ENCODE peak calls at places on chromosome 15, in eight cellular contexts. O is left ventricle myocardium inferior, M is ovary, A is fibroblast of pulmonary artery, I is mesendoderm, J is GM23248, W is NB4, K is astrocyte of the spinal cord. T is an unnamed sample.

GRCh38 chr15:42650208-42651066 is 75.0 kb downstream of the STARD9 start:
- DNase-seq in O (peak; percentile 28), M (peak; percentile 62), A (peak; percentile 90), I (peak; percentile 73), J (peak; percentile 97), W (peak; percentile 80), K (peak; percentile 83), T (peak; percentile 55)

GRCh38 chr15:66252411-66253295 is 897 bp downstream of the MEGF11 start:
- DNase-seq in O (peak; percentile 48), M (peak; percentile 64), A (peak; percentile 42), I (peak; percentile 63), J (peak; percentile 76), W (peak; percentile 62), K (peak; percentile 37), T (no peak)

GRCh38 chr15:41115088-41115651 is 910 bp downstream of the INO80 start:
- DNase-seq in O (no peak), M (no peak), A (peak; percentile 34), I (peak; percentile 97), J (peak; percentile 61), W (peak; percentile 65), K (peak; percentile 64), T (no peak)

GRCh38 chr15:66766282-66767228 is 64.5 kb downstream of the SMAD6 start:
- DNase-seq in O (no peak), M (no peak), A (peak; percentile 31), I (no peak), J (peak; percentile 94), W (no peak), K (peak; percentile 56), T (no peak)

GRCh38 chr15:86877171-86877631 is 797.5 kb downstream of the AGBL1 start:
- DNase-seq in O (no peak), M (no peak), A (no peak), I (peak; percentile 54), J (no peak), W (no peak), K (no peak), T (no peak)

GRCh38 chr15:74790080-74790916 is 8.4 kb downstream of the CSK start:
- DNase-seq in O (peak; percentile 82), M (peak; percentile 85), A (peak; percentile 69), I (no peak), J (peak; percentile 78), W (peak; percentile 94), K (peak; percentile 95), T (no peak)

GRCh38 chr15:79455361-79455760 is 23.2 kb downstream of the MINAR1 start:
- DNase-seq in O (no peak), M (no peak), A (no peak), I (no peak), J (peak; percentile 15), W (no peak), K (no peak), T (no peak)

GRCh38 chr15:80404719-80405553 is 754 bp downstream of the ARNT2 start:
- DNase-seq in O (no peak), M (peak; percentile 60), A (no peak), I (peak; percentile 50), J (no peak), W (no peak), K (peak; percentile 4), T (no peak)

GRCh38 chr15:53978248-53978906 is at the start of gene UNC13C:
- DNase-seq in O (peak; percentile 14), M (peak; percentile 45), A (no peak), I (peak; percentile 73), J (peak; percentile 3), W (no peak), K (no peak), T (no peak)

GRCh38 chr15:78405336-78405924 is 32.6 kb upstream of the IREB2 start:
- DNase-seq in O (no peak), M (no peak), A (no peak), I (peak; percentile 40), J (no peak), W (no peak), K (no peak), T (no peak)

GRCh38 chr15:60399931-60400330 is 2.1 kb upstream of the ANXA2 start:
- DNase-seq in O (no peak), M (no peak), A (peak; percentile 66), I (no peak), J (peak; percentile 82), W (no peak), K (peak; percentile 71), T (no peak)

GRCh38 chr15:60397772-60398445 is at the start of gene ANXA2:
- DNase-seq in O (peak; percentile 87), M (peak; percentile 86), A (peak; percentile 87), I (peak; percentile 91), J (peak; percentile 97), W (peak; percentile 93), K (peak; percentile 94), T (no peak)

GRCh38 chr15:60400957-60401356 is 3.2 kb upstream of the ANXA2 start:
- DNase-seq in O (no peak), M (no peak), A (no peak), I (peak; percentile 60), J (peak; percentile 61), W (no peak), K (no peak), T (no peak)

GRCh38 chr15:60396964-60397771 is 618 bp downstream of the ANXA2 start:
- DNase-seq in O (peak; percentile 79), M (peak; percentile 53), A (peak; percentile 61), I (peak; percentile 86), J (peak; percentile 95), W (peak; percentile 72), K (peak; percentile 79), T (no peak)

DNA sequence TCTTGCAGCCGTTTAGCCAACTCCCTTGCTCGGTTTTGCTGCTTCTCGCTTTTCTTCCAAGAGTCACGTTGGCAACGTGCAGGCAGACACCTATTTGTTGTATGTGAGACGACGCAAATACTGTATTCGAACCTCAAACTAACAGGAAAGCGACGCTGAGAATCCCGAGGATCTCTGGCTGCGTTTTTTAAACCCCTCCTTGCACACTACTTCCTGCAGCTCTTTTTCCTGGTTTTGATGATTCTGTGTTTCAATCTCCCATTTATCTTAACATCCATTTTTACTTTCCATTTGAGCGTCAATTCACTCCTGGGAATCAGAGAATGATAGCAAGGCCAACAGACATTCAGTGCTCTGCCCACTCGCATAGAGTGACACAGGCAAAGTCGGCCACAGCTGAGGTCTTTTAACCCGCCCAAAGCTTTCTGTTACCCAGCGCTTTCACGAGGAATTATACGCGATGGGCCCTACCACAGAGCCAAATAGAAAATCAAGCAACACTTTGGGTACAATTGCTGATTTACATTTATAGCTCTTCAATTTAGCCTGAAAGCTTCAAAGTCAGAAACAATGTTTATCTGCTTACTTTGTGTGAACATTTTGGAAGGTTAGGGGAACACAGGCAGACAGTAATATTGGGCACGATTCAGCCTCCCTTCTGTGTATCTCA is 1.6 kb upstream of the ANXA2 start:
- DNase-seq in O (no peak), M (no peak), A (no peak), I (no peak), J (peak; percentile 63), W (peak; percentile 20), K (no peak), T (no peak)
- H3K4me3 ChIP-seq in O (peak overlapping the region; percentile 17), M (no peak overlapping the region), A (peak overlapping the region; percentile 98), I (no peak overlapping the region), J (peak overlapping the region; percentile 95), W (peak overlapping the region; percentile 21), K (no peak overlapping the region), T (no peak overlapping the region)

GRCh38 chr15:73685561-73685960 is 1.4 kb downstream of the CD276 start:
- DNase-seq in O (no peak), M (no peak), A (peak; percentile 25), I (no peak), J (peak; percentile 47), W (no peak), K (no peak), T (no peak)

GRCh38 chr15:73681856-73682596 is 2.2 kb upstream of the CD276 start:
- DNase-seq in O (no peak), M (no peak), A (no peak), I (no peak), J (peak; percentile 52), W (peak; percentile 31), K (no peak), T (no peak)

GRCh38 chr15:73683257-73683623 is 943 bp upstream of the CD276 start:
- DNase-seq in O (no peak), M (no peak), A (no peak), I (no peak), J (no peak), W (no peak), K (no peak), T (no peak)

GRCh38 chr15:73682597-73683090 is 1.5 kb upstream of the CD276 start:
- DNase-seq in O (no peak), M (no peak), A (no peak), I (no peak), J (no peak), W (no peak), K (no peak), T (no peak)

DNA sequence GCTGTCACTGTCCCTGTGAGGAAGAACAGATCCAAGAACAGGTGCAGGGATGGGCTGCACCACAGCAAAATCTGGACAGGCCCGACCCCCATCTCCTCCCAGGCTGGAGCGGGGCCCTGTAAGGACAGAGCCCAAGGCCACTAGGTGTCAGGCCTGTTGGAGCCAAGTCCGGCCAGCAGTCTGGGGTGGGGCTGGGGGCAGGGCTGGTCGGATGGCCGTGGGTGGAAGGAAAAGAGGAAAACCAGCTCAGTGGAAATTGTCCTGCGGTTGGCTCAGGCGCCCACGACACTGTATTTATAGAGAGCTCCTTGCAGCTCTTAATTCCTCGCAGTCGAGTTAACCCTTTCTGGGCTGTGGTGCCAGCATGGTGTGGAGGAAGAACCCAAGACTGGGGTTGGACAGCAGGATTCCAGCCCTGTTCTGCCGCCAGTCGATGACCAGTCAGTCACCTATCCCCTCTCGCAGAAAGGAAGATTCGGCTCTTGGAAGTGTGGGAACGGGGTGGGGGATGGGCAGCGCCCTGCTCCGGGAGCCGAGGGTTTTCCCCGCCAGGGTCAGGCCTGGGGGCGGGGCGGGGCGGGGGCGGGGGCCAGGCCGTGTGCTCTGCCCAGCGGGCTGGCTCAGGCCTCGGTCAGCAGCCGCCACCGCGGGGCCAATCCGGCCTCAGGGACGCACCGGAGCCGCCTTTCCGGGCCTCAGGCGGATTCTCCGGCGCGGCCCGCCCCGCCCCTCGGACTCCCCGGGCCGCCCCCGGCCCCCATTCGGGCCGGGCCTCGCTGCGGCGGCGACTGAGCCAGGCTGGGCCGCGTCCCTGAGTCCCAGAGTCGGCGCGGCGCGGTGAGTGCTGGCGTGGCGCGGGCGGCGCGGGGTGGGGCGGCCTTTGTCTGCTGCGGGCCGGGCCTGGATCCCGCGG is at the start of gene CD276:
- DNase-seq in O (peak; percentile 83), M (peak; percentile 78), A (peak; percentile 65), I (peak; percentile 86), J (peak; percentile 85), W (peak; percentile 13), K (peak; percentile 62), T (no peak)
- H3K4me3 ChIP-seq in O (peak within 1 kb of the TSS; percentile 92), M (peak within 1 kb of the TSS; percentile 73), A (peak within 1 kb of the TSS; percentile 76), I (peak within 1 kb of the TSS; percentile 73), J (peak within 1 kb of the TSS; percentile 80), W (no peak within 1 kb of the TSS), K (peak within 1 kb of the TSS; percentile 88), T (peak within 1 kb of the TSS; percentile 90)

GRCh38 chr15:96417760-96418130 is 87.2 kb downstream of the NR2F2 start:
- DNase-seq in O (no peak), M (no peak), A (no peak), I (no peak), J (no peak), W (no peak), K (no peak), T (no peak)
- H3K4me3 ChIP-seq in O (no peak overlapping the region), M (no peak overlapping the region), A (no peak overlapping the region), I (no peak overlapping the region), J (no peak overlapping the region), W (no peak overlapping the region), K (no peak overlapping the region), T (no peak overlapping the region)

DNA sequence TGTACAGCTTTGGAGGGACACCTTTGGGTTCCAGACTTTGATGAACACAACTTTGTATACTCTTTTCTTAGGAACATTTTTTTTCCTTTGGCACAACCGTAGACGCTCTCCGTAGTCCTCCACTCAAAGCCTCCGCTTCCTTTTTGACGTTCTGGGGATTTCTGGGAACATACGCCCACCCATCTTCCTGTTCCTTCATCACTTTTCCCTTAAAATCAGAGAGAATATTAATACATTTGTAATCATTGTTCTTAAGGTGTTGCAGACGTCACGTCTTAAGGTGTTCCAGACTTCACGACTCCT is 405 bp upstream of the SPG21 start:
- DNase-seq in O (no peak), M (no peak), A (no peak), I (no peak), J (no peak), W (no peak), K (no peak), T (no peak)
- H3K4me3 ChIP-seq in O (peak overlapping the region; percentile 99), M (peak overlapping the region; percentile 98), A (peak overlapping the region; percentile 66), I (peak overlapping the region; percentile 84), J (peak overlapping the region; percentile 91), W (peak overlapping the region; percentile 89), K (peak overlapping the region; percentile 96), T (peak overlapping the region; percentile 100)